ENCODE peak calls at places on chromosomes 16 and 17, in eight cellular contexts. One of them, this sample, is unnamed.

GRCh38 chr17:34254651-34255380 is at the start of gene CCL2:
- DNase-seq in fibroblast of lung: peak
- DNase-seq in neuronal stem cell: no peak
- DNase-seq in GM23248: peak
- DNase-seq in keratinocyte: no peak
- DNase-seq in mesendoderm: peak
- DNase-seq in kidney: peak
- DNase-seq in PC-3: no peak
- DNase-seq in this sample: peak

GRCh38 chr17:51701501-51701900 is 441.2 kb downstream of the UTP18 start:
- DNase-seq in fibroblast of lung: no peak
- DNase-seq in neuronal stem cell: no peak
- DNase-seq in GM23248: no peak
- DNase-seq in keratinocyte: no peak
- DNase-seq in mesendoderm: no peak
- DNase-seq in kidney: no peak
- DNase-seq in PC-3: no peak
- DNase-seq in this sample: no peak

GRCh38 chr17:32256012-32256694 is 9.5 kb upstream of the RHBDL3 start:
- DNase-seq in fibroblast of lung: peak
- DNase-seq in neuronal stem cell: no peak
- DNase-seq in GM23248: peak
- DNase-seq in keratinocyte: no peak
- DNase-seq in mesendoderm: no peak
- DNase-seq in kidney: peak
- DNase-seq in PC-3: no peak
- DNase-seq in this sample: no peak

GRCh38 chr17:82941021-82942001 is 101.5 kb upstream of the ZNF750 start:
- DNase-seq in fibroblast of lung: no peak
- DNase-seq in neuronal stem cell: no peak
- DNase-seq in GM23248: no peak
- DNase-seq in keratinocyte: no peak
- DNase-seq in mesendoderm: no peak
- DNase-seq in kidney: peak
- DNase-seq in PC-3: no peak
- DNase-seq in this sample: no peak

GRCh38 chr16:87784812-87785211 is 19.0 kb upstream of the KLHDC4 start:
- DNase-seq in fibroblast of lung: no peak
- DNase-seq in neuronal stem cell: no peak
- DNase-seq in GM23248: peak
- DNase-seq in keratinocyte: no peak
- DNase-seq in mesendoderm: peak
- DNase-seq in kidney: no peak
- DNase-seq in PC-3: no peak
- DNase-seq in this sample: no peak

GRCh38 chr16:2271848-2272461 is 4.0 kb upstream of the RNPS1 start:
- DNase-seq in fibroblast of lung: no peak
- DNase-seq in neuronal stem cell: no peak
- DNase-seq in GM23248: no peak
- DNase-seq in keratinocyte: no peak
- DNase-seq in mesendoderm: no peak
- DNase-seq in kidney: no peak
- DNase-seq in PC-3: no peak
- DNase-seq in this sample: no peak

GRCh38 chr17:19538095-19539039 is 4.7 kb downstream of the SLC47A1 start:
- DNase-seq in fibroblast of lung: no peak
- DNase-seq in neuronal stem cell: no peak
- DNase-seq in GM23248: no peak
- DNase-seq in keratinocyte: no peak
- DNase-seq in mesendoderm: no peak
- DNase-seq in kidney: no peak
- DNase-seq in PC-3: no peak
- DNase-seq in this sample: no peak

GRCh38 chr16:89009343-89010209 is 32.6 kb upstream of the CBFA2T3 start:
- DNase-seq in fibroblast of lung: no peak
- DNase-seq in neuronal stem cell: peak
- DNase-seq in GM23248: peak
- DNase-seq in keratinocyte: no peak
- DNase-seq in mesendoderm: peak
- DNase-seq in kidney: peak
- DNase-seq in PC-3: peak
- DNase-seq in this sample: no peak

GRCh38 chr16:75566889-75567255 is 693 bp downstream of the GABARAPL2 start:
- DNase-seq in fibroblast of lung: no peak
- DNase-seq in neuronal stem cell: no peak
- DNase-seq in GM23248: peak
- DNase-seq in keratinocyte: no peak
- DNase-seq in mesendoderm: no peak
- DNase-seq in kidney: peak
- DNase-seq in PC-3: no peak
- DNase-seq in this sample: peak

GRCh38 chr16:26672206-26672605 is 394.5 kb upstream of the C16orf82 start:
- DNase-seq in fibroblast of lung: no peak
- DNase-seq in neuronal stem cell: no peak
- DNase-seq in GM23248: no peak
- DNase-seq in keratinocyte: no peak
- DNase-seq in mesendoderm: peak
- DNase-seq in kidney: no peak
- DNase-seq in PC-3: no peak
- DNase-seq in this sample: no peak

GRCh38 chr17:35460354-35460851 is 11.8 kb upstream of the SLFN13 start:
- DNase-seq in fibroblast of lung: no peak
- DNase-seq in neuronal stem cell: peak
- DNase-seq in GM23248: no peak
- DNase-seq in keratinocyte: no peak
- DNase-seq in mesendoderm: peak
- DNase-seq in kidney: peak
- DNase-seq in PC-3: peak
- DNase-seq in this sample: peak
- H3K9ac ChIP-seq in fibroblast of lung: no peak
- H3K9ac ChIP-seq in neuronal stem cell: peak
- H3K9ac ChIP-seq in GM23248: no peak
- H3K9ac ChIP-seq in keratinocyte: no peak
- H3K9ac ChIP-seq in mesendoderm: peak
- H3K9ac ChIP-seq in kidney: no peak
- H3K9ac ChIP-seq in PC-3: no peak
- H3K9ac ChIP-seq in this sample: peak

DNA sequence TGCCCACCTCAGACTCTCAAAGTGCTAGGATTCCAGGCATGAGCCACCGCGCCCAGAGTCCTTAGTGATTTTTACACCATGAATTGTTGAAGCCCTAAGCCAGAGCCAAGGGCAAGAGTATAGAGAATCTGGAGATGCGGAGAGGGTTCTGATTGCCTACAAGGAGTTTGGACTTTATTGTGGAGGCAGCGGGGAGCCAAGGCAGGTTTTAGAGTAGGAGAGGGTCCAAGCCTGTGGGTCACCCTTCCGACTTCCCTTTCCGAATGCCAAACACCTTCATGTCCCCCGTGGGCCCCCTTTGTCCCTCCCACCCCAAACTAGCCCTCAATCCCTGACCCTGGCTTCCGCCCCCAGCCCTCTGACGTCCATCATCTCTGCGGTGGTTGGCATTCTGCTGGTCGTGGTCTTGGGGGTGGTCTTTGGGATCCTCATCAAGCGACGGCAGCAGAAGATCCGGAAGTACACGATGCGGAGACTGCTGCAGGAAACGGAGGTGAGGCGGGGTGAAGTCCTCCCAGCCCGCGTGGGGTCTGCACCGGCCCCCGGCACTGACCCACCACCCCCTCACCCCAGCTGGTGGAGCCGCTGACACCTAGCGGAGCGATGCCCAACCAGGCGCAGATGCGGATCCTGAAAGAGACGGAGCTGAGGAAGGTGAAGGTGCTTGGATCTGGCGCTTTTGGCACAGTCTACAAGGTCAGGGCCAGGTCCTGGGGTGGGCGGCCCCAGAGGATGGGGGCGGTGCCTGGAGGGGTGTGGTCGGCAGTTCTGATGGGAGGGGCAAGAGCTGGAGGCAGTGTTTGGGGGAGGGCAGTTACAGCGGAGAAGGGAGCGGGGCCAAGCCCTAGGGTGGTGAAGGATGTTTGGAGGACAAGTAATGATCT is 7.1 kb downstream of the MIEN1 start:
- DNase-seq in fibroblast of lung: no peak
- DNase-seq in neuronal stem cell: no peak
- DNase-seq in GM23248: peak
- DNase-seq in keratinocyte: no peak
- DNase-seq in mesendoderm: peak
- DNase-seq in kidney: no peak
- DNase-seq in PC-3: no peak
- DNase-seq in this sample: peak
- H3K27ac ChIP-seq in fibroblast of lung: no peak
- H3K27ac ChIP-seq in neuronal stem cell: no peak
- H3K27ac ChIP-seq in GM23248: no peak
- H3K27ac ChIP-seq in keratinocyte: no peak
- H3K27ac ChIP-seq in mesendoderm: no peak
- H3K27ac ChIP-seq in kidney: no peak
- H3K27ac ChIP-seq in PC-3: no peak
- H3K27ac ChIP-seq in this sample: no peak

GRCh38 chr17:41813699-41814124 is 908 bp downstream of the FKBP10 start:
- DNase-seq in fibroblast of lung: no peak
- DNase-seq in neuronal stem cell: no peak
- DNase-seq in GM23248: peak
- DNase-seq in keratinocyte: no peak
- DNase-seq in mesendoderm: no peak
- DNase-seq in kidney: no peak
- DNase-seq in PC-3: no peak
- DNase-seq in this sample: no peak

GRCh38 chr17:41813039-41813680 is 356 bp downstream of the FKBP10 start:
- DNase-seq in fibroblast of lung: no peak
- DNase-seq in neuronal stem cell: no peak
- DNase-seq in GM23248: peak
- DNase-seq in keratinocyte: no peak
- DNase-seq in mesendoderm: no peak
- DNase-seq in kidney: no peak
- DNase-seq in PC-3: no peak
- DNase-seq in this sample: no peak

GRCh38 chr17:41812176-41813038 is at the start of gene FKBP10:
- DNase-seq in fibroblast of lung: peak
- DNase-seq in neuronal stem cell: peak
- DNase-seq in GM23248: peak
- DNase-seq in keratinocyte: no peak
- DNase-seq in mesendoderm: peak
- DNase-seq in kidney: peak
- DNase-seq in PC-3: peak
- DNase-seq in this sample: peak

GRCh38 chr17:41811549-41812175 is at the start of gene P3H4:
- DNase-seq in fibroblast of lung: peak
- DNase-seq in neuronal stem cell: peak
- DNase-seq in GM23248: peak
- DNase-seq in keratinocyte: no peak
- DNase-seq in mesendoderm: peak
- DNase-seq in kidney: peak
- DNase-seq in PC-3: peak
- DNase-seq in this sample: peak

GRCh38 chr17:41814195-41814594 is 1.4 kb downstream of the FKBP10 start:
- DNase-seq in fibroblast of lung: peak
- DNase-seq in neuronal stem cell: no peak
- DNase-seq in GM23248: peak
- DNase-seq in keratinocyte: no peak
- DNase-seq in mesendoderm: no peak
- DNase-seq in kidney: no peak
- DNase-seq in PC-3: no peak
- DNase-seq in this sample: no peak
- H3K9ac ChIP-seq in fibroblast of lung: no peak
- H3K9ac ChIP-seq in neuronal stem cell: no peak
- H3K9ac ChIP-seq in GM23248: peak
- H3K9ac ChIP-seq in keratinocyte: no peak
- H3K9ac ChIP-seq in mesendoderm: peak
- H3K9ac ChIP-seq in kidney: no peak
- H3K9ac ChIP-seq in PC-3: no peak
- H3K9ac ChIP-seq in this sample: no peak

GRCh38 chr17:49635121-49635520 is 42.8 kb downstream of the SPOP start:
- DNase-seq in fibroblast of lung: no peak
- DNase-seq in neuronal stem cell: no peak
- DNase-seq in GM23248: peak
- DNase-seq in keratinocyte: no peak
- DNase-seq in mesendoderm: no peak
- DNase-seq in kidney: no peak
- DNase-seq in PC-3: no peak
- DNase-seq in this sample: no peak
- H3K27ac ChIP-seq in fibroblast of lung: no peak
- H3K27ac ChIP-seq in neuronal stem cell: no peak
- H3K27ac ChIP-seq in GM23248: peak
- H3K27ac ChIP-seq in keratinocyte: no peak
- H3K27ac ChIP-seq in mesendoderm: no peak
- H3K27ac ChIP-seq in kidney: no peak
- H3K27ac ChIP-seq in PC-3: no peak
- H3K27ac ChIP-seq in this sample: no peak

DNA sequence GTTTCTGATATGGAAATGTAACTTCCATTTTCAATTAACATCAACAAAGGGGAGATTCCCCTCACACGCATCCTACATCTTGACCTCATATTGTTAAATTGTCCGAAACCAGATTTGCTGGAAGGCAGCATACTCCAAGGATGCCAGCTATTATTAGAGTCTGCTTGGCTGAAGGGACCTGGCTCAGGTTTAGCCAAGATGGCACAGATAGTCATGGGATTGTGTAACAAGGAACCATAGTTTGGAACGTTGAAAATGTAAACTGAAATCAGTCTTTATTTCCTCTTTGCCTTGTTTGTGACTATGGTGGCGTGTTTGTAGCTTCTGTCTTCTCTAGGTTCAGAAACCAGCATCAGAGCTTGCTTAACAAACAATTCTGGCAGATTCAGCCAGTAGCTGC is 5.9 kb downstream of the ARSG start:
- DNase-seq in fibroblast of lung: no peak
- DNase-seq in neuronal stem cell: no peak
- DNase-seq in GM23248: peak
- DNase-seq in keratinocyte: no peak
- DNase-seq in mesendoderm: no peak
- DNase-seq in kidney: no peak
- DNase-seq in PC-3: no peak
- DNase-seq in this sample: no peak
- H3K9ac ChIP-seq in fibroblast of lung: no peak
- H3K9ac ChIP-seq in neuronal stem cell: no peak
- H3K9ac ChIP-seq in GM23248: no peak
- H3K9ac ChIP-seq in keratinocyte: no peak
- H3K9ac ChIP-seq in mesendoderm: no peak
- H3K9ac ChIP-seq in kidney: no peak
- H3K9ac ChIP-seq in PC-3: no peak
- H3K9ac ChIP-seq in this sample: no peak

DNA sequence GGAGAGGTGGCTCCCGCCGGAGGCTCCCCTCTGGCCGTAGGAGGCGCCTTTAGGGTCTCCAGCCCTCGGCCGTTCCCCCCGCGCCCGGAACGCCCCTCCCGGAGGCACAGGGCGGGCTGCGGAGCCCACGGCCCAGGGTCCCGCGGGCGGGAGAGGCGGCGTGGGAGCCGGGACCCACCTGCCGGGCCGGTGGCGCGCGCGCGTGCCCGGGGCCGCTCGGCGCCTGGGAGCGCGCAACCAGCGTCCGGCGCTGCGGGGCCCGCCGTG is at the start of gene MIF4GD:
- DNase-seq in fibroblast of lung: no peak
- DNase-seq in neuronal stem cell: no peak
- DNase-seq in GM23248: no peak
- DNase-seq in keratinocyte: no peak
- DNase-seq in mesendoderm: no peak
- DNase-seq in kidney: no peak
- DNase-seq in PC-3: no peak
- DNase-seq in this sample: no peak
- H3K27ac ChIP-seq in fibroblast of lung: peak
- H3K27ac ChIP-seq in neuronal stem cell: peak
- H3K27ac ChIP-seq in GM23248: peak
- H3K27ac ChIP-seq in keratinocyte: peak
- H3K27ac ChIP-seq in mesendoderm: no peak
- H3K27ac ChIP-seq in kidney: peak
- H3K27ac ChIP-seq in PC-3: peak
- H3K27ac ChIP-seq in this sample: peak